ENCODE peak calls at places on chromosomes 6 and 20, in six cellular contexts. X is neural progenitor cell, L is fibroblast of lung, E is testis, Q is heart left ventricle, S is tibial artery. J is an unnamed sample. For H3K4me1, the result is how much of the 10 kb centered on the place peaks cover.

GRCh38 chr6:138382498-138383265 is 5.0 kb downstream of the SMIM28 start:
- DNase-seq in X (no peak), L (no peak), E (no peak), Q (no peak), S (no peak), J (no peak)

GRCh38 chr6:129641344-129641743 is 68.6 kb downstream of the ARHGAP18 start:
- DNase-seq in X (no peak), L (peak), E (no peak), Q (no peak), S (no peak), J (no peak)

GRCh38 chr6:73085362-73085975 is 139.8 kb downstream of the KHDC1L start:
- DNase-seq in X (peak), L (peak), E (no peak), Q (no peak), S (no peak), J (no peak)

GRCh38 chr6:126112171-126112632 is 125.9 kb downstream of the TRMT11 start:
- DNase-seq in X (no peak), L (peak), E (no peak), Q (no peak), S (no peak), J (no peak)

GRCh38 chr6:3795836-3796395 is 44.4 kb upstream of the PXDC1 start:
- DNase-seq in X (no peak), L (no peak), E (no peak), Q (no peak), S (no peak), J (no peak)

GRCh38 chr6:159012201-159012600 is 12.2 kb upstream of the RSPH3 start:
- DNase-seq in X (no peak), L (peak), E (no peak), Q (no peak), S (no peak), J (no peak)

GRCh38 chr6:29499704-29500103 is 11.9 kb upstream of the MAS1L start:
- DNase-seq in X (no peak), L (no peak), E (no peak), Q (no peak), S (no peak), J (no peak)

GRCh38 chr6:158213925-158214674 is 46.0 kb downstream of the GTF2H5 start:
- DNase-seq in X (peak), L (peak), E (peak), Q (peak), S (peak), J (peak)

GRCh38 chr6:105593056-105593455 is 190.2 kb upstream of the PREP start:
- DNase-seq in X (no peak), L (peak), E (no peak), Q (no peak), S (no peak), J (no peak)

GRCh38 chr20:47198254-47198671 is 158.2 kb downstream of the ZMYND8 start:
- DNase-seq in X (no peak), L (peak), E (no peak), Q (no peak), S (no peak), J (no peak)

GRCh38 chr6:38068854-38069253 is 249.3 kb downstream of the ZFAND3 start:
- DNase-seq in X (no peak), L (no peak), E (no peak), Q (no peak), S (no peak), J (no peak)

GRCh38 chr6:85390105-85390728 is 59.7 kb upstream of the NT5E start:
- DNase-seq in X (no peak), L (peak), E (no peak), Q (no peak), S (no peak), J (no peak)

GRCh38 chr6:151443449-151443848 is 8.5 kb downstream of the RMND1 start:
- DNase-seq in X (no peak), L (no peak), E (no peak), Q (no peak), S (no peak), J (no peak)

GRCh38 chr20:37990571-37991151 is 42.6 kb downstream of the TTI1 start:
- DNase-seq in X (no peak), L (peak), E (peak), Q (peak), S (peak), J (peak)

GRCh38 chr6:105882071-105882803 is 203.9 kb upstream of the PRDM1 start:
- DNase-seq in X (no peak), L (peak), E (no peak), Q (no peak), S (no peak), J (no peak)

GRCh38 chr20:44053046-44053445 is 133.9 kb downstream of the JPH2 start:
- DNase-seq in X (no peak), L (no peak), E (no peak), Q (no peak), S (no peak), J (no peak)

GRCh38 chr6:63389191-63389844 is 69.5 kb upstream of the LGSN start:
- DNase-seq in X (no peak), L (no peak), E (peak), Q (no peak), S (no peak), J (no peak)

GRCh38 chr20:53622247-53623114 is 28.8 kb upstream of the ZNF217 start:
- DNase-seq in X (no peak), L (no peak), E (no peak), Q (no peak), S (no peak), J (no peak)

GRCh38 chr20:21396045-21396893 is 1.1 kb downstream of the NKX2-4 start:
- DNase-seq in X (peak), L (no peak), E (peak), Q (no peak), S (no peak), J (peak)

GRCh38 chr6:17505767-17506280 is 94.3 kb upstream of the FAM8A1 start:
- DNase-seq in X (no peak), L (peak), E (no peak), Q (no peak), S (no peak), J (no peak)

GRCh38 chr6:11324453-11325023 is 92.1 kb upstream of the NEDD9 start:
- DNase-seq in X (no peak), L (no peak), E (no peak), Q (no peak), S (no peak), J (no peak)

GRCh38 chr6:84512396-84512795 is 252.0 kb downstream of the TBX18 start:
- DNase-seq in X (no peak), L (peak), E (no peak), Q (no peak), S (no peak), J (no peak)

GRCh38 chr6:145704153-145704781 is 31.1 kb downstream of the EPM2A start:
- DNase-seq in X (no peak), L (no peak), E (no peak), Q (no peak), S (no peak), J (no peak)

GRCh38 chr20:688809-689208 is 13.2 kb upstream of the SCRT2 start:
- DNase-seq in X (peak), L (peak), E (no peak), Q (no peak), S (no peak), J (peak)

GRCh38 chr6:143689852-143690251 is 12.1 kb downstream of the PHACTR2 start:
- DNase-seq in X (no peak), L (peak), E (no peak), Q (no peak), S (no peak), J (no peak)

GRCh38 chr6:132952468-132952867 is 138.1 kb downstream of the RPS12 start:
- DNase-seq in X (no peak), L (peak), E (no peak), Q (no peak), S (no peak), J (no peak)

GRCh38 chr6:5782783-5783567 is 223.8 kb downstream of the NRN1 start:
- DNase-seq in X (no peak), L (peak), E (no peak), Q (peak), S (peak), J (no peak)

GRCh38 chr6:1479095-1479494 is 89.7 kb downstream of the FOXF2 start:
- DNase-seq in X (no peak), L (peak), E (no peak), Q (no peak), S (no peak), J (no peak)

GRCh38 chr6:100096356-100096755 is 102.3 kb upstream of the MCHR2 start:
- DNase-seq in X (no peak), L (no peak), E (no peak), Q (no peak), S (no peak), J (no peak)

GRCh38 chr6:35552285-35552917 is 39.7 kb upstream of the TULP1 start:
- DNase-seq in X (peak), L (no peak), E (no peak), Q (no peak), S (no peak), J (peak)

GRCh38 chr6:1400126-1400850 is 10.9 kb downstream of the FOXF2 start:
- DNase-seq in X (no peak), L (no peak), E (no peak), Q (no peak), S (no peak), J (peak)

GRCh38 chr6:164825386-164825785 is 484.0 kb downstream of the C6orf118 start:
- DNase-seq in X (no peak), L (peak), E (no peak), Q (no peak), S (no peak), J (no peak)

GRCh38 chr6:79544299-79544927 is 7.2 kb upstream of the LCA5 start:
- DNase-seq in X (no peak), L (peak), E (peak), Q (no peak), S (no peak), J (no peak)

GRCh38 chr6:138204792-138205384 is 13.4 kb downstream of the PBOV1 start:
- DNase-seq in X (no peak), L (no peak), E (no peak), Q (no peak), S (no peak), J (no peak)

GRCh38 chr6:166595061-166595780 is 8.7 kb upstream of the RAMACL start:
- DNase-seq in X (no peak), L (peak), E (no peak), Q (peak), S (no peak), J (no peak)

GRCh38 chr6:132198040-132198439 is 203.2 kb downstream of the MOXD1 start:
- DNase-seq in X (no peak), L (peak), E (no peak), Q (no peak), S (no peak), J (no peak)

GRCh38 chr6:89952696-89953095 is 58.4 kb downstream of the GJA10 start:
- DNase-seq in X (no peak), L (peak), E (no peak), Q (no peak), S (no peak), J (no peak)

DNA sequence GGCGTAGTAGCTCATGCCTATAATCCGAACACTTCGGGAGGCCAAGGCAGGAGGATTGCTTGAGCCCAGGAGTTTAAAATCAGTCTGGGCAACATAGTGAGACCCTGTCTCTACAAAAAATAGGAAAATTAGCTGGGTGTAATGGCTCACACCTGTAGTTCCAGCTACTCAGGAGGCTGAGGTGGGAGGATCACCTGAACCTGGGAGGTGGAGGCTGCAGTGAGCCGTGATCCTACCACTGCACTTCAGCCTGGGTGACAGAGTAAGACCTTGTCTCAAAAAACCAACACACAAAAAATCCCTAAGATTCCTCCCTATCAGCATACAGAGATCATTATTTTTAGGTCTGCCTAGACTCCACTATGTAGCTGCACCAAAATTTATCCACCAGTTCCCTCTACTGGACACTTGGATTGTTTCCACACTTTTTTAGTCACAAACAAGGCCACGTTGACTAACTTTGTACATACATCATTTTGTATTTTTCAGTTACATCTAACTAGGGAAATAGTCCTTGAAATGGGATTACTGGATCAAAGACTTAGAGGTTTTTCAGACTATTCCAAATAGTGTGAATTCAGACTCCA is 3.6 kb upstream of the PHF1 start:
- DNase-seq in X (no peak), L (peak), E (no peak), Q (no peak), S (no peak), J (no peak)
- TF ChIP-seq CTCF in X (peak), L (peak), E (no peak), Q (no peak), S (peak), J (peak)

GRCh38 chr6:112221561-112221960 is 32.8 kb downstream of the LAMA4 start:
- DNase-seq in X (no peak), L (peak), E (no peak), Q (no peak), S (no peak), J (no peak)
- H3K4me1 ChIP-seq in X (under half), L (half or more), E (under half), Q (half or more), S (under half), J (under half)

GRCh38 chr20:3765171-3765887 is 2.2 kb downstream of the ADISSP start:
- DNase-seq in X (no peak), L (no peak), E (no peak), Q (peak), S (no peak), J (peak)

GRCh38 chr20:3766381-3766780 is 1.2 kb downstream of the ADISSP start:
- DNase-seq in X (no peak), L (no peak), E (no peak), Q (no peak), S (no peak), J (peak)

GRCh38 chr20:3766832-3767433 is 620 bp downstream of the ADISSP start:
- DNase-seq in X (peak), L (no peak), E (no peak), Q (peak), S (no peak), J (no peak)

GRCh38 chr20:3768342-3769130 is 983 bp upstream of the ADISSP start:
- DNase-seq in X (peak), L (peak), E (peak), Q (peak), S (peak), J (peak)

GRCh38 chr20:3767434-3768341 is at the start of gene ADISSP:
- DNase-seq in X (peak), L (peak), E (peak), Q (peak), S (peak), J (peak)
- TF ChIP-seq CTCF in X (peak), L (no peak), E (no peak), Q (no peak), S (no peak), J (peak)

GRCh38 chr6:137156650-137157049 is 16.8 kb downstream of the IL22RA2 start:
- DNase-seq in X (no peak), L (no peak), E (no peak), Q (no peak), S (no peak), J (no peak)
- H3K4me1 ChIP-seq in X (under half), L (under half), E (under half), Q (under half), S (under half), J (under half)

J was measured in kidney.